ENCODE peak calls at places on chromosomes 1 and 21, in eight cellular contexts. Q is kidney tubule cell, P is left cardiac atrium, D is T1000, U is posterior cingulate gyrus, V is Karpas-422, G is NCI-H1105, L is Right ventricle myocardium inferior. R is an unnamed sample.

GRCh38 chr1:90371106-90371813 is 345.8 kb downstream of the BARHL2 start:
- DNase-seq in D (no peak), P (no peak), G (no peak), V (no peak), Q (peak; percentile 23), L (no peak), U (no peak), R (no peak)

GRCh38 chr1:179706339-179706941 is 36.7 kb upstream of the FAM163A start:
- DNase-seq in G (peak; percentile 49), P (peak; percentile 58), L (no peak), Q (peak; percentile 63), V (peak; percentile 88), D (peak; percentile 15), U (peak; percentile 58), R (peak; percentile 30)

GRCh38 chr1:36008546-36009197 is 75.2 kb upstream of the TEKT2 start:
- DNase-seq in U (no peak), Q (peak; percentile 70), L (no peak), G (no peak), V (no peak), P (no peak), D (no peak), R (no peak)

GRCh38 chr1:84719477-84720274 is 29.4 kb upstream of the SSX2IP start:
- DNase-seq in D (no peak), V (no peak), G (no peak), U (no peak), Q (no peak), P (no peak), L (no peak), R (no peak)

GRCh38 chr21:16137106-16137505 is 407.3 kb downstream of the USP25 start:
- DNase-seq in U (no peak), G (no peak), D (no peak), Q (no peak), P (no peak), V (no peak), L (no peak), R (no peak)

GRCh38 chr1:59126361-59126760 is 170.5 kb upstream of the FGGY start:
- DNase-seq in L (no peak), D (no peak), V (no peak), G (no peak), Q (no peak), U (no peak), P (no peak), R (no peak)

GRCh38 chr21:29904359-29905282 is 35.2 kb downstream of the GRIK1 start:
- DNase-seq in D (no peak), Q (peak; percentile 3), G (no peak), V (no peak), U (peak; percentile 47), L (no peak), P (no peak), R (no peak)

GRCh38 chr1:246142320-246142893 is 364.7 kb downstream of the SMYD3 start:
- DNase-seq in L (no peak), Q (peak; percentile 97), D (peak; percentile 61), V (no peak), U (no peak), G (no peak), P (no peak), R (no peak)

GRCh38 chr1:21648791-21649190 is 20.4 kb downstream of the RAP1GAP start:
- DNase-seq in U (no peak), G (no peak), V (no peak), D (no peak), P (no peak), L (no peak), Q (no peak), R (no peak)

GRCh38 chr1:59667020-59667419 is 147.7 kb upstream of the HOOK1 start:
- DNase-seq in U (no peak), V (no peak), L (no peak), Q (no peak), P (no peak), G (no peak), D (no peak), R (no peak)

GRCh38 chr1:211783266-211783665 is 47.3 kb downstream of the LPGAT1 start:
- DNase-seq in L (no peak), U (no peak), G (peak; percentile 42), P (no peak), V (no peak), D (no peak), Q (no peak), R (no peak)

GRCh38 chr1:147580200-147580557 is 38.9 kb downstream of the BCL9 start:
- DNase-seq in G (no peak), U (no peak), L (no peak), P (no peak), V (no peak), D (no peak), Q (peak; percentile 63), R (no peak)

R was measured in occipital lobe.